ENCODE peak calls at places on chromosome 17, in ten cellular contexts. One of them, this sample, is unnamed.

GRCh38 chr17:50863221-50863843 is 2.8 kb downstream of the TOB1 start:
- DNase-seq in left lung: no peak
- DNase-seq in fibroblast of mammary gland: peak
- DNase-seq in pancreas: no peak
- DNase-seq in endothelial cell: peak
- DNase-seq in AG04450: no peak
- DNase-seq in Caco-2: peak
- DNase-seq in MCF 10A: peak
- DNase-seq in K562: no peak
- DNase-seq in GM20000: no peak
- DNase-seq in this sample: peak

GRCh38 chr17:82914375-82914774 is 74.6 kb upstream of the ZNF750 start:
- DNase-seq in left lung: peak
- DNase-seq in fibroblast of mammary gland: peak
- DNase-seq in pancreas: no peak
- DNase-seq in endothelial cell: no peak
- DNase-seq in AG04450: no peak
- DNase-seq in Caco-2: no peak
- DNase-seq in MCF 10A: no peak
- DNase-seq in K562: no peak
- DNase-seq in GM20000: peak
- DNase-seq in this sample: peak

GRCh38 chr17:41653421-41654133 is 29.2 kb upstream of the KRT17 start:
- DNase-seq in left lung: no peak
- DNase-seq in fibroblast of mammary gland: no peak
- DNase-seq in pancreas: no peak
- DNase-seq in endothelial cell: no peak
- DNase-seq in AG04450: no peak
- DNase-seq in Caco-2: no peak
- DNase-seq in MCF 10A: no peak
- DNase-seq in K562: no peak
- DNase-seq in GM20000: no peak
- DNase-seq in this sample: no peak

GRCh38 chr17:46962374-46962790 is 16.7 kb downstream of the RPRML start:
- DNase-seq in left lung: no peak
- DNase-seq in fibroblast of mammary gland: peak
- DNase-seq in pancreas: no peak
- DNase-seq in endothelial cell: no peak
- DNase-seq in AG04450: peak
- DNase-seq in Caco-2: no peak
- DNase-seq in MCF 10A: peak
- DNase-seq in K562: no peak
- DNase-seq in GM20000: no peak
- DNase-seq in this sample: no peak

GRCh38 chr17:78798695-78799559 is 16.9 kb upstream of the CYTH1 start:
- DNase-seq in left lung: no peak
- DNase-seq in fibroblast of mammary gland: peak
- DNase-seq in pancreas: no peak
- DNase-seq in endothelial cell: no peak
- DNase-seq in AG04450: no peak
- DNase-seq in Caco-2: peak
- DNase-seq in MCF 10A: peak
- DNase-seq in K562: peak
- DNase-seq in GM20000: peak
- DNase-seq in this sample: peak

GRCh38 chr17:48723555-48724239 is 712 bp downstream of the PRAC2 start:
- DNase-seq in left lung: no peak
- DNase-seq in fibroblast of mammary gland: no peak
- DNase-seq in pancreas: no peak
- DNase-seq in endothelial cell: no peak
- DNase-seq in AG04450: no peak
- DNase-seq in Caco-2: no peak
- DNase-seq in MCF 10A: no peak
- DNase-seq in K562: no peak
- DNase-seq in GM20000: no peak
- DNase-seq in this sample: no peak

GRCh38 chr17:49694847-49695697 is 12.7 kb downstream of the SLC35B1 start:
- DNase-seq in left lung: no peak
- DNase-seq in fibroblast of mammary gland: peak
- DNase-seq in pancreas: peak
- DNase-seq in endothelial cell: peak
- DNase-seq in AG04450: no peak
- DNase-seq in Caco-2: peak
- DNase-seq in MCF 10A: peak
- DNase-seq in K562: peak
- DNase-seq in GM20000: peak
- DNase-seq in this sample: peak

GRCh38 chr17:28569446-28569845 is 1.9 kb downstream of the PIGS start:
- DNase-seq in left lung: no peak
- DNase-seq in fibroblast of mammary gland: no peak
- DNase-seq in pancreas: no peak
- DNase-seq in endothelial cell: no peak
- DNase-seq in AG04450: no peak
- DNase-seq in Caco-2: no peak
- DNase-seq in MCF 10A: no peak
- DNase-seq in K562: no peak
- DNase-seq in GM20000: no peak
- DNase-seq in this sample: no peak

GRCh38 chr17:59366040-59366757 is 34.7 kb downstream of the YPEL2 start:
- DNase-seq in left lung: no peak
- DNase-seq in fibroblast of mammary gland: no peak
- DNase-seq in pancreas: peak
- DNase-seq in endothelial cell: no peak
- DNase-seq in AG04450: no peak
- DNase-seq in Caco-2: peak
- DNase-seq in MCF 10A: no peak
- DNase-seq in K562: no peak
- DNase-seq in GM20000: no peak
- DNase-seq in this sample: no peak

GRCh38 chr17:41966453-41967140 is at the start of gene CNP:
- DNase-seq in left lung: peak
- DNase-seq in fibroblast of mammary gland: peak
- DNase-seq in pancreas: peak
- DNase-seq in endothelial cell: peak
- DNase-seq in AG04450: peak
- DNase-seq in Caco-2: peak
- DNase-seq in MCF 10A: peak
- DNase-seq in K562: peak
- DNase-seq in GM20000: peak
- DNase-seq in this sample: peak

GRCh38 chr17:21287703-21288449 is 3.4 kb downstream of the MAP2K3 start:
- DNase-seq in left lung: peak
- DNase-seq in fibroblast of mammary gland: peak
- DNase-seq in pancreas: peak
- DNase-seq in endothelial cell: no peak
- DNase-seq in AG04450: peak
- DNase-seq in Caco-2: no peak
- DNase-seq in MCF 10A: peak
- DNase-seq in K562: no peak
- DNase-seq in GM20000: peak
- DNase-seq in this sample: peak
- TF ChIP-seq CTCF in left lung: no peak
- TF ChIP-seq CTCF in fibroblast of mammary gland: no peak
- TF ChIP-seq CTCF in pancreas: no peak
- TF ChIP-seq CTCF in endothelial cell: no peak
- TF ChIP-seq CTCF in AG04450: no peak
- TF ChIP-seq CTCF in Caco-2: no peak
- TF ChIP-seq CTCF in MCF 10A: no peak
- TF ChIP-seq CTCF in K562: no peak
- TF ChIP-seq CTCF in GM20000: no peak
- TF ChIP-seq CTCF in this sample: no peak

GRCh38 chr17:31738488-31738887 is 120.6 kb downstream of the COPRS start:
- DNase-seq in left lung: no peak
- DNase-seq in fibroblast of mammary gland: no peak
- DNase-seq in pancreas: no peak
- DNase-seq in endothelial cell: no peak
- DNase-seq in AG04450: no peak
- DNase-seq in Caco-2: no peak
- DNase-seq in MCF 10A: no peak
- DNase-seq in K562: no peak
- DNase-seq in GM20000: no peak
- DNase-seq in this sample: no peak
- TF ChIP-seq CTCF in left lung: no peak
- TF ChIP-seq CTCF in fibroblast of mammary gland: no peak
- TF ChIP-seq CTCF in pancreas: no peak
- TF ChIP-seq CTCF in endothelial cell: no peak
- TF ChIP-seq CTCF in AG04450: no peak
- TF ChIP-seq CTCF in Caco-2: no peak
- TF ChIP-seq CTCF in MCF 10A: no peak
- TF ChIP-seq CTCF in K562: no peak
- TF ChIP-seq CTCF in GM20000: no peak
- TF ChIP-seq CTCF in this sample: no peak

GRCh38 chr17:68821860-68822693 is 133.1 kb downstream of the ABCA8 start:
- DNase-seq in left lung: no peak
- DNase-seq in fibroblast of mammary gland: peak
- DNase-seq in pancreas: no peak
- DNase-seq in endothelial cell: no peak
- DNase-seq in AG04450: peak
- DNase-seq in Caco-2: peak
- DNase-seq in MCF 10A: peak
- DNase-seq in K562: no peak
- DNase-seq in GM20000: no peak
- DNase-seq in this sample: no peak

GRCh38 chr17:68822752-68823289 is 132.4 kb downstream of the ABCA8 start:
- DNase-seq in left lung: no peak
- DNase-seq in fibroblast of mammary gland: no peak
- DNase-seq in pancreas: no peak
- DNase-seq in endothelial cell: no peak
- DNase-seq in AG04450: no peak
- DNase-seq in Caco-2: no peak
- DNase-seq in MCF 10A: no peak
- DNase-seq in K562: no peak
- DNase-seq in GM20000: peak
- DNase-seq in this sample: no peak

GRCh38 chr17:68820825-68821481 is 134.2 kb downstream of the ABCA8 start:
- DNase-seq in left lung: no peak
- DNase-seq in fibroblast of mammary gland: no peak
- DNase-seq in pancreas: no peak
- DNase-seq in endothelial cell: no peak
- DNase-seq in AG04450: no peak
- DNase-seq in Caco-2: peak
- DNase-seq in MCF 10A: no peak
- DNase-seq in K562: no peak
- DNase-seq in GM20000: no peak
- DNase-seq in this sample: no peak

GRCh38 chr17:68819465-68819864 is 135.7 kb downstream of the ABCA8 start:
- DNase-seq in left lung: no peak
- DNase-seq in fibroblast of mammary gland: no peak
- DNase-seq in pancreas: no peak
- DNase-seq in endothelial cell: no peak
- DNase-seq in AG04450: no peak
- DNase-seq in Caco-2: no peak
- DNase-seq in MCF 10A: no peak
- DNase-seq in K562: no peak
- DNase-seq in GM20000: no peak
- DNase-seq in this sample: no peak

GRCh38 chr17:68820476-68820824 is 134.7 kb downstream of the ABCA8 start:
- DNase-seq in left lung: no peak
- DNase-seq in fibroblast of mammary gland: no peak
- DNase-seq in pancreas: no peak
- DNase-seq in endothelial cell: no peak
- DNase-seq in AG04450: no peak
- DNase-seq in Caco-2: no peak
- DNase-seq in MCF 10A: no peak
- DNase-seq in K562: no peak
- DNase-seq in GM20000: no peak
- DNase-seq in this sample: no peak
- TF ChIP-seq CTCF in left lung: no peak
- TF ChIP-seq CTCF in fibroblast of mammary gland: no peak
- TF ChIP-seq CTCF in pancreas: no peak
- TF ChIP-seq CTCF in endothelial cell: no peak
- TF ChIP-seq CTCF in AG04450: no peak
- TF ChIP-seq CTCF in Caco-2: no peak
- TF ChIP-seq CTCF in MCF 10A: no peak
- TF ChIP-seq CTCF in K562: no peak
- TF ChIP-seq CTCF in GM20000: no peak
- TF ChIP-seq CTCF in this sample: no peak

GRCh38 chr17:81712468-81713003 is 452 bp downstream of the SLC25A10 start:
- DNase-seq in left lung: peak
- DNase-seq in fibroblast of mammary gland: no peak
- DNase-seq in pancreas: peak
- DNase-seq in endothelial cell: peak
- DNase-seq in AG04450: no peak
- DNase-seq in Caco-2: peak
- DNase-seq in MCF 10A: peak
- DNase-seq in K562: peak
- DNase-seq in GM20000: peak
- DNase-seq in this sample: peak

GRCh38 chr17:81713556-81714411 is 1.7 kb downstream of the SLC25A10 start:
- DNase-seq in left lung: no peak
- DNase-seq in fibroblast of mammary gland: no peak
- DNase-seq in pancreas: peak
- DNase-seq in endothelial cell: no peak
- DNase-seq in AG04450: no peak
- DNase-seq in Caco-2: peak
- DNase-seq in MCF 10A: no peak
- DNase-seq in K562: peak
- DNase-seq in GM20000: no peak
- DNase-seq in this sample: no peak

GRCh38 chr17:81710514-81711308 is 1.4 kb upstream of the SLC25A10 start:
- DNase-seq in left lung: peak
- DNase-seq in fibroblast of mammary gland: peak
- DNase-seq in pancreas: no peak
- DNase-seq in endothelial cell: no peak
- DNase-seq in AG04450: no peak
- DNase-seq in Caco-2: no peak
- DNase-seq in MCF 10A: no peak
- DNase-seq in K562: no peak
- DNase-seq in GM20000: no peak
- DNase-seq in this sample: no peak

GRCh38 chr17:81713004-81713555 is 996 bp downstream of the SLC25A10 start:
- DNase-seq in left lung: no peak
- DNase-seq in fibroblast of mammary gland: no peak
- DNase-seq in pancreas: peak
- DNase-seq in endothelial cell: no peak
- DNase-seq in AG04450: no peak
- DNase-seq in Caco-2: no peak
- DNase-seq in MCF 10A: no peak
- DNase-seq in K562: no peak
- DNase-seq in GM20000: no peak
- DNase-seq in this sample: no peak

DNA sequence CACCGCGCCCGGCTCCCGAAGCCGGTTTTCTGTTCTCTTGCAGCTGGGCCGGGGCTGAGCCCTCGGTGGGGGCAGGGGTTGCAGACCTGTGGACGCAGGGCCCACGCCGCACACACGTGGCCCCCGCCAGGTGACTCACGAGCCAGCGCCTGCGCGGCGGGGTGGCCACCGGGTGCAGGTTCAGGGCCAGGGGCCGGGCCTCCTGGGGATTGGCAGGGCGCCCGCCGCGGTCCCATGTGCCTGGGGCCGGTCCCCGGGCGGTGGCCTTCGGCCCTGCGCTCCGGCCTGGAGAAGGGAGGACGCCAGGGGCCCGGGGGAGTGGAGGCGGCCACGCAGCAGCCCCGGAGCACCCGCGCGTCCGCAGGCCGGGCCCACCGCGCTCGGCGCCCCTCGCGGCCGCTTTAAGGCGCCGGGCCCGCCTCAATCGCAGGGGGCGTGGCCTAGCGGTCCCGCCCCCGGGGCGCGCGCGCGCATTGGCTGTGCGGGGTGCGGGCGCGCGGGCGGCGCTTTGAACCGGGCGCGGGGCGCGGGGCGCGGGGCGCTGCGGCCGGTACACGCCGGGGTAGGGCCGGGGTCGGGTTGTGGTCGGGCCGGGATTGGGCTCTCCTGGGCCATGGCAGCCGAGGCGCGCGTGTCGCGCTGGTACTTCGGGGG is at the start of gene SLC25A10:
- DNase-seq in left lung: peak
- DNase-seq in fibroblast of mammary gland: peak
- DNase-seq in pancreas: peak
- DNase-seq in endothelial cell: peak
- DNase-seq in AG04450: no peak
- DNase-seq in Caco-2: peak
- DNase-seq in MCF 10A: peak
- DNase-seq in K562: peak
- DNase-seq in GM20000: peak
- DNase-seq in this sample: peak
- TF ChIP-seq CTCF in left lung: no peak
- TF ChIP-seq CTCF in fibroblast of mammary gland: no peak
- TF ChIP-seq CTCF in pancreas: no peak
- TF ChIP-seq CTCF in endothelial cell: no peak
- TF ChIP-seq CTCF in AG04450: no peak
- TF ChIP-seq CTCF in Caco-2: no peak
- TF ChIP-seq CTCF in MCF 10A: no peak
- TF ChIP-seq CTCF in K562: no peak
- TF ChIP-seq CTCF in GM20000: no peak
- TF ChIP-seq CTCF in this sample: no peak

This sample was measured in GM10248.